ENCODE peak calls at places on chromosome 10, in eight cellular contexts. One of them, this sample, is unnamed.
A peak's percentile ranks its signal among the peaks of the same experiment; 100 is the strongest.

GRCh38 chr10:132912685-132913558 is 29.4 kb downstream of the CFAP46 start:
- DNase-seq in fibroblast of villous mesenchyme: no peak
- DNase-seq in brain microvascular endothelial cell: no peak
- DNase-seq in vagina: no peak
- DNase-seq in H9: peak; percentile 94
- DNase-seq in fibroblast of pulmonary artery: no peak
- DNase-seq in ascending aorta: no peak
- DNase-seq in chondrocyte: peak; percentile 93
- DNase-seq in this sample: peak; percentile 63

GRCh38 chr10:24858908-24859270 is 93.5 kb downstream of the PRTFDC1 start:
- DNase-seq in fibroblast of villous mesenchyme: no peak
- DNase-seq in brain microvascular endothelial cell: no peak
- DNase-seq in vagina: no peak
- DNase-seq in H9: no peak
- DNase-seq in fibroblast of pulmonary artery: no peak
- DNase-seq in ascending aorta: no peak
- DNase-seq in chondrocyte: no peak
- DNase-seq in this sample: no peak

GRCh38 chr10:90227259-90227658 is 525.9 kb downstream of the KIF20B start:
- DNase-seq in fibroblast of villous mesenchyme: peak; percentile 54
- DNase-seq in brain microvascular endothelial cell: peak; percentile 89
- DNase-seq in vagina: no peak
- DNase-seq in H9: no peak
- DNase-seq in fibroblast of pulmonary artery: peak; percentile 68
- DNase-seq in ascending aorta: no peak
- DNase-seq in chondrocyte: no peak
- DNase-seq in this sample: no peak

GRCh38 chr10:71754562-71754961 is 18.8 kb downstream of the VSIR start:
- DNase-seq in fibroblast of villous mesenchyme: no peak
- DNase-seq in brain microvascular endothelial cell: no peak
- DNase-seq in vagina: no peak
- DNase-seq in H9: no peak
- DNase-seq in fibroblast of pulmonary artery: no peak
- DNase-seq in ascending aorta: no peak
- DNase-seq in chondrocyte: no peak
- DNase-seq in this sample: no peak

GRCh38 chr10:121413951-121414350 is 184.3 kb downstream of the FGFR2 start:
- DNase-seq in fibroblast of villous mesenchyme: no peak
- DNase-seq in brain microvascular endothelial cell: no peak
- DNase-seq in vagina: no peak
- DNase-seq in H9: no peak
- DNase-seq in fibroblast of pulmonary artery: no peak
- DNase-seq in ascending aorta: no peak
- DNase-seq in chondrocyte: no peak
- DNase-seq in this sample: no peak

GRCh38 chr10:47058961-47059391 is 147.7 kb downstream of the PTPN20 start:
- DNase-seq in fibroblast of villous mesenchyme: no peak
- DNase-seq in brain microvascular endothelial cell: no peak
- DNase-seq in vagina: peak; percentile 84
- DNase-seq in H9: no peak
- DNase-seq in fibroblast of pulmonary artery: no peak
- DNase-seq in ascending aorta: no peak
- DNase-seq in chondrocyte: no peak
- DNase-seq in this sample: peak; percentile 56

GRCh38 chr10:4333474-4333894 is 492.5 kb upstream of the AKR1E2 start:
- DNase-seq in fibroblast of villous mesenchyme: no peak
- DNase-seq in brain microvascular endothelial cell: no peak
- DNase-seq in vagina: no peak
- DNase-seq in H9: no peak
- DNase-seq in fibroblast of pulmonary artery: no peak
- DNase-seq in ascending aorta: no peak
- DNase-seq in chondrocyte: no peak
- DNase-seq in this sample: no peak

GRCh38 chr10:21475393-21475792 is 50.1 kb downstream of the SKIDA1 start:
- DNase-seq in fibroblast of villous mesenchyme: no peak
- DNase-seq in brain microvascular endothelial cell: no peak
- DNase-seq in vagina: no peak
- DNase-seq in H9: no peak
- DNase-seq in fibroblast of pulmonary artery: no peak
- DNase-seq in ascending aorta: no peak
- DNase-seq in chondrocyte: no peak
- DNase-seq in this sample: no peak

GRCh38 chr10:46094197-46094500 is 48.1 kb upstream of the MSMB start:
- DNase-seq in fibroblast of villous mesenchyme: no peak
- DNase-seq in brain microvascular endothelial cell: no peak
- DNase-seq in vagina: peak; percentile 85
- DNase-seq in H9: no peak
- DNase-seq in fibroblast of pulmonary artery: no peak
- DNase-seq in ascending aorta: no peak
- DNase-seq in chondrocyte: no peak
- DNase-seq in this sample: no peak

GRCh38 chr10:16689636-16690035 is 127.6 kb downstream of the RSU1 start:
- DNase-seq in fibroblast of villous mesenchyme: no peak
- DNase-seq in brain microvascular endothelial cell: no peak
- DNase-seq in vagina: no peak
- DNase-seq in H9: no peak
- DNase-seq in fibroblast of pulmonary artery: no peak
- DNase-seq in ascending aorta: no peak
- DNase-seq in chondrocyte: no peak
- DNase-seq in this sample: no peak

GRCh38 chr10:34581871-34582532 is 233.1 kb downstream of the PARD3 start:
- DNase-seq in fibroblast of villous mesenchyme: peak; percentile 49
- DNase-seq in brain microvascular endothelial cell: no peak
- DNase-seq in vagina: no peak
- DNase-seq in H9: no peak
- DNase-seq in fibroblast of pulmonary artery: peak; percentile 73
- DNase-seq in ascending aorta: no peak
- DNase-seq in chondrocyte: no peak
- DNase-seq in this sample: no peak

GRCh38 chr10:79223346-79224048 is 123.8 kb upstream of the PPIF start:
- DNase-seq in fibroblast of villous mesenchyme: peak; percentile 99
- DNase-seq in brain microvascular endothelial cell: peak; percentile 59
- DNase-seq in vagina: no peak
- DNase-seq in H9: no peak
- DNase-seq in fibroblast of pulmonary artery: peak; percentile 89
- DNase-seq in ascending aorta: no peak
- DNase-seq in chondrocyte: no peak
- DNase-seq in this sample: no peak

GRCh38 chr10:62589689-62590088 is 214.8 kb upstream of the ADO start:
- DNase-seq in fibroblast of villous mesenchyme: peak; percentile 25
- DNase-seq in brain microvascular endothelial cell: no peak
- DNase-seq in vagina: no peak
- DNase-seq in H9: no peak
- DNase-seq in fibroblast of pulmonary artery: peak; percentile 44
- DNase-seq in ascending aorta: no peak
- DNase-seq in chondrocyte: no peak
- DNase-seq in this sample: no peak

GRCh38 chr10:127021771-127022170 is 116.5 kb downstream of the DOCK1 start:
- DNase-seq in fibroblast of villous mesenchyme: no peak
- DNase-seq in brain microvascular endothelial cell: no peak
- DNase-seq in vagina: no peak
- DNase-seq in H9: no peak
- DNase-seq in fibroblast of pulmonary artery: no peak
- DNase-seq in ascending aorta: no peak
- DNase-seq in chondrocyte: no peak
- DNase-seq in this sample: no peak

GRCh38 chr10:132951926-132952325 is 9.6 kb upstream of the CFAP46 start:
- DNase-seq in fibroblast of villous mesenchyme: no peak
- DNase-seq in brain microvascular endothelial cell: no peak
- DNase-seq in vagina: no peak
- DNase-seq in H9: peak; percentile 10
- DNase-seq in fibroblast of pulmonary artery: no peak
- DNase-seq in ascending aorta: no peak
- DNase-seq in chondrocyte: no peak
- DNase-seq in this sample: no peak

GRCh38 chr10:53079283-53079682 is 306.7 kb upstream of the MBL2 start:
- DNase-seq in fibroblast of villous mesenchyme: no peak
- DNase-seq in brain microvascular endothelial cell: no peak
- DNase-seq in vagina: no peak
- DNase-seq in H9: no peak
- DNase-seq in fibroblast of pulmonary artery: no peak
- DNase-seq in ascending aorta: no peak
- DNase-seq in chondrocyte: no peak
- DNase-seq in this sample: no peak

GRCh38 chr10:71697938-71698709 is 21.5 kb downstream of the C10orf105 start:
- DNase-seq in fibroblast of villous mesenchyme: no peak
- DNase-seq in brain microvascular endothelial cell: no peak
- DNase-seq in vagina: no peak
- DNase-seq in H9: no peak
- DNase-seq in fibroblast of pulmonary artery: no peak
- DNase-seq in ascending aorta: no peak
- DNase-seq in chondrocyte: no peak
- DNase-seq in this sample: no peak

GRCh38 chr10:92544296-92544695 is 29.6 kb downstream of the IDE start:
- DNase-seq in fibroblast of villous mesenchyme: peak; percentile 7
- DNase-seq in brain microvascular endothelial cell: no peak
- DNase-seq in vagina: no peak
- DNase-seq in H9: no peak
- DNase-seq in fibroblast of pulmonary artery: peak; percentile 47
- DNase-seq in ascending aorta: no peak
- DNase-seq in chondrocyte: no peak
- DNase-seq in this sample: no peak

GRCh38 chr10:66929375-66929774 is 3.5 kb downstream of the LRRTM3 start:
- DNase-seq in fibroblast of villous mesenchyme: no peak
- DNase-seq in brain microvascular endothelial cell: no peak
- DNase-seq in vagina: no peak
- DNase-seq in H9: no peak
- DNase-seq in fibroblast of pulmonary artery: no peak
- DNase-seq in ascending aorta: no peak
- DNase-seq in chondrocyte: no peak
- DNase-seq in this sample: no peak

GRCh38 chr10:844552-844951 is 87.0 kb downstream of the LARP4B start:
- DNase-seq in fibroblast of villous mesenchyme: peak; percentile 23
- DNase-seq in brain microvascular endothelial cell: peak; percentile 63
- DNase-seq in vagina: no peak
- DNase-seq in H9: no peak
- DNase-seq in fibroblast of pulmonary artery: peak; percentile 18
- DNase-seq in ascending aorta: no peak
- DNase-seq in chondrocyte: no peak
- DNase-seq in this sample: no peak

GRCh38 chr10:86401588-86402282 is 35.1 kb upstream of the GRID1 start:
- DNase-seq in fibroblast of villous mesenchyme: no peak
- DNase-seq in brain microvascular endothelial cell: no peak
- DNase-seq in vagina: no peak
- DNase-seq in H9: no peak
- DNase-seq in fibroblast of pulmonary artery: no peak
- DNase-seq in ascending aorta: no peak
- DNase-seq in chondrocyte: no peak
- DNase-seq in this sample: no peak

GRCh38 chr10:71957546-71958275 is 6.5 kb upstream of the CHST3 start:
- DNase-seq in fibroblast of villous mesenchyme: no peak
- DNase-seq in brain microvascular endothelial cell: no peak
- DNase-seq in vagina: no peak
- DNase-seq in H9: no peak
- DNase-seq in fibroblast of pulmonary artery: no peak
- DNase-seq in ascending aorta: no peak
- DNase-seq in chondrocyte: no peak
- DNase-seq in this sample: no peak

GRCh38 chr10:31752167-31752566 is 176.5 kb downstream of the ARHGAP12 start:
- DNase-seq in fibroblast of villous mesenchyme: no peak
- DNase-seq in brain microvascular endothelial cell: no peak
- DNase-seq in vagina: no peak
- DNase-seq in H9: no peak
- DNase-seq in fibroblast of pulmonary artery: no peak
- DNase-seq in ascending aorta: no peak
- DNase-seq in chondrocyte: no peak
- DNase-seq in this sample: no peak

GRCh38 chr10:81843042-81843441 is 32.0 kb upstream of the NRG3 start:
- DNase-seq in fibroblast of villous mesenchyme: no peak
- DNase-seq in brain microvascular endothelial cell: no peak
- DNase-seq in vagina: no peak
- DNase-seq in H9: no peak
- DNase-seq in fibroblast of pulmonary artery: no peak
- DNase-seq in ascending aorta: no peak
- DNase-seq in chondrocyte: no peak
- DNase-seq in this sample: no peak
- TF ChIP-seq CTCF in fibroblast of villous mesenchyme: no peak
- TF ChIP-seq CTCF in brain microvascular endothelial cell: peak; percentile 20
- TF ChIP-seq CTCF in vagina: no peak
- TF ChIP-seq CTCF in H9: peak; percentile 59
- TF ChIP-seq CTCF in fibroblast of pulmonary artery: peak; percentile 37
- TF ChIP-seq CTCF in ascending aorta: no peak
- TF ChIP-seq CTCF in chondrocyte: no peak
- TF ChIP-seq CTCF in this sample: no peak

GRCh38 chr10:110498982-110499795 is 1.5 kb downstream of the DUSP5 start:
- DNase-seq in fibroblast of villous mesenchyme: peak; percentile 65
- DNase-seq in brain microvascular endothelial cell: no peak
- DNase-seq in vagina: no peak
- DNase-seq in H9: peak; percentile 76
- DNase-seq in fibroblast of pulmonary artery: peak; percentile 57
- DNase-seq in ascending aorta: no peak
- DNase-seq in chondrocyte: no peak
- DNase-seq in this sample: peak; percentile 78
- TF ChIP-seq CTCF in fibroblast of villous mesenchyme: peak; percentile 27
- TF ChIP-seq CTCF in brain microvascular endothelial cell: peak; percentile 54
- TF ChIP-seq CTCF in vagina: no peak
- TF ChIP-seq CTCF in H9: no peak
- TF ChIP-seq CTCF in fibroblast of pulmonary artery: peak; percentile 18
- TF ChIP-seq CTCF in ascending aorta: no peak
- TF ChIP-seq CTCF in chondrocyte: peak; percentile 71
- TF ChIP-seq CTCF in this sample: no peak

GRCh38 chr10:123377883-123378282 is 223.7 kb downstream of the BUB3 start:
- DNase-seq in fibroblast of villous mesenchyme: no peak
- DNase-seq in brain microvascular endothelial cell: no peak
- DNase-seq in vagina: no peak
- DNase-seq in H9: no peak
- DNase-seq in fibroblast of pulmonary artery: no peak
- DNase-seq in ascending aorta: no peak
- DNase-seq in chondrocyte: no peak
- DNase-seq in this sample: peak; percentile 38

GRCh38 chr10:123378302-123378701 is 224.1 kb downstream of the BUB3 start:
- DNase-seq in fibroblast of villous mesenchyme: no peak
- DNase-seq in brain microvascular endothelial cell: no peak
- DNase-seq in vagina: no peak
- DNase-seq in H9: no peak
- DNase-seq in fibroblast of pulmonary artery: no peak
- DNase-seq in ascending aorta: no peak
- DNase-seq in chondrocyte: no peak
- DNase-seq in this sample: peak; percentile 25

GRCh38 chr10:123379156-123379555 is 225.0 kb downstream of the BUB3 start:
- DNase-seq in fibroblast of villous mesenchyme: no peak
- DNase-seq in brain microvascular endothelial cell: no peak
- DNase-seq in vagina: no peak
- DNase-seq in H9: peak; percentile 48
- DNase-seq in fibroblast of pulmonary artery: no peak
- DNase-seq in ascending aorta: no peak
- DNase-seq in chondrocyte: no peak
- DNase-seq in this sample: peak; percentile 31

GRCh38 chr10:123381271-123381670 is 227.1 kb downstream of the BUB3 start:
- DNase-seq in fibroblast of villous mesenchyme: no peak
- DNase-seq in brain microvascular endothelial cell: no peak
- DNase-seq in vagina: no peak
- DNase-seq in H9: no peak
- DNase-seq in fibroblast of pulmonary artery: peak; percentile 2
- DNase-seq in ascending aorta: no peak
- DNase-seq in chondrocyte: no peak
- DNase-seq in this sample: no peak

GRCh38 chr10:123380491-123381085 is 226.4 kb downstream of the BUB3 start:
- DNase-seq in fibroblast of villous mesenchyme: peak; percentile 1
- DNase-seq in brain microvascular endothelial cell: no peak
- DNase-seq in vagina: no peak
- DNase-seq in H9: no peak
- DNase-seq in fibroblast of pulmonary artery: peak; percentile 34
- DNase-seq in ascending aorta: no peak
- DNase-seq in chondrocyte: no peak
- DNase-seq in this sample: no peak
- TF ChIP-seq CTCF in fibroblast of villous mesenchyme: no peak
- TF ChIP-seq CTCF in brain microvascular endothelial cell: no peak
- TF ChIP-seq CTCF in vagina: no peak
- TF ChIP-seq CTCF in H9: peak; percentile 48
- TF ChIP-seq CTCF in fibroblast of pulmonary artery: peak; percentile 30
- TF ChIP-seq CTCF in ascending aorta: no peak
- TF ChIP-seq CTCF in chondrocyte: peak; percentile 76
- TF ChIP-seq CTCF in this sample: no peak

GRCh38 chr10:128540806-128541739 is 414.9 kb upstream of the MKI67 start:
- DNase-seq in fibroblast of villous mesenchyme: no peak
- DNase-seq in brain microvascular endothelial cell: no peak
- DNase-seq in vagina: no peak
- DNase-seq in H9: peak; percentile 92
- DNase-seq in fibroblast of pulmonary artery: no peak
- DNase-seq in ascending aorta: no peak
- DNase-seq in chondrocyte: no peak
- DNase-seq in this sample: no peak
- TF ChIP-seq CTCF in fibroblast of villous mesenchyme: no peak
- TF ChIP-seq CTCF in brain microvascular endothelial cell: no peak
- TF ChIP-seq CTCF in vagina: no peak
- TF ChIP-seq CTCF in H9: peak; percentile 50
- TF ChIP-seq CTCF in fibroblast of pulmonary artery: no peak
- TF ChIP-seq CTCF in ascending aorta: no peak
- TF ChIP-seq CTCF in chondrocyte: peak; percentile 36
- TF ChIP-seq CTCF in this sample: no peak

This sample was measured in spleen.